ENCODE peak calls at places on chromosomes 2 and 18, in six cellular contexts. One of them, this sample, is unnamed.
A peak's percentile ranks its signal among the peaks of the same experiment; 100 is the strongest.

GRCh38 chr18:55790296-55790695 is 202.3 kb upstream of the TCF4 start:
- DNase-seq in AG10803: peak; percentile 89
- DNase-seq in fibroblast of pulmonary artery: peak; percentile 85
- DNase-seq in mucosa of descending colon: no peak
- DNase-seq in right lobe of liver: no peak
- DNase-seq in fibroblast of lung: peak; percentile 46
- DNase-seq in this sample: peak; percentile 88

GRCh38 chr18:33804258-33804657 is 226.2 kb downstream of the ASXL3 start:
- DNase-seq in AG10803: peak; percentile 31
- DNase-seq in right lobe of liver: no peak
- DNase-seq in mucosa of descending colon: no peak
- DNase-seq in fibroblast of lung: peak; percentile 76
- DNase-seq in fibroblast of pulmonary artery: peak; percentile 60
- DNase-seq in this sample: peak; percentile 65

GRCh38 chr2:29742641-29743040 is 178.7 kb downstream of the ALK start:
- DNase-seq in right lobe of liver: no peak
- DNase-seq in fibroblast of lung: no peak
- DNase-seq in AG10803: no peak
- DNase-seq in mucosa of descending colon: no peak
- DNase-seq in fibroblast of pulmonary artery: no peak
- DNase-seq in this sample: no peak

GRCh38 chr18:12092398-12093229 is 1.0 kb upstream of the ANKRD62 start:
- DNase-seq in fibroblast of pulmonary artery: no peak
- DNase-seq in right lobe of liver: peak; percentile 79
- DNase-seq in AG10803: no peak
- DNase-seq in fibroblast of lung: no peak
- DNase-seq in mucosa of descending colon: peak; percentile 76
- DNase-seq in this sample: no peak

GRCh38 chr2:54074636-54075341 is 40.6 kb upstream of the ACYP2 start:
- DNase-seq in right lobe of liver: no peak
- DNase-seq in AG10803: no peak
- DNase-seq in fibroblast of pulmonary artery: no peak
- DNase-seq in fibroblast of lung: no peak
- DNase-seq in mucosa of descending colon: no peak
- DNase-seq in this sample: peak; percentile 85

GRCh38 chr2:156436477-156437085 is 402 bp downstream of the GPD2 start:
- DNase-seq in fibroblast of pulmonary artery: peak; percentile 25
- DNase-seq in mucosa of descending colon: no peak
- DNase-seq in AG10803: no peak
- DNase-seq in fibroblast of lung: peak; percentile 37
- DNase-seq in right lobe of liver: no peak
- DNase-seq in this sample: peak; percentile 48

GRCh38 chr2:100643906-100644501 is 81.2 kb downstream of the PDCL3 start:
- DNase-seq in fibroblast of pulmonary artery: no peak
- DNase-seq in mucosa of descending colon: no peak
- DNase-seq in AG10803: no peak
- DNase-seq in fibroblast of lung: no peak
- DNase-seq in right lobe of liver: no peak
- DNase-seq in this sample: no peak

GRCh38 chr2:219182331-219183150 is 4.5 kb downstream of the RETREG2 start:
- DNase-seq in AG10803: no peak
- DNase-seq in fibroblast of pulmonary artery: no peak
- DNase-seq in fibroblast of lung: no peak
- DNase-seq in mucosa of descending colon: peak; percentile 62
- DNase-seq in right lobe of liver: no peak
- DNase-seq in this sample: no peak

GRCh38 chr2:85907671-85908157 is 18.9 kb upstream of the ST3GAL5 start:
- DNase-seq in fibroblast of lung: peak; percentile 18
- DNase-seq in mucosa of descending colon: no peak
- DNase-seq in right lobe of liver: no peak
- DNase-seq in AG10803: no peak
- DNase-seq in fibroblast of pulmonary artery: peak; percentile 66
- DNase-seq in this sample: no peak

GRCh38 chr2:227890495-227891079 is 19.2 kb downstream of the DAW1 start:
- DNase-seq in mucosa of descending colon: no peak
- DNase-seq in fibroblast of pulmonary artery: peak; percentile 82
- DNase-seq in AG10803: peak; percentile 58
- DNase-seq in right lobe of liver: no peak
- DNase-seq in fibroblast of lung: peak; percentile 74
- DNase-seq in this sample: peak; percentile 68
- TF ChIP-seq CTCF in mucosa of descending colon: peak; percentile 32
- TF ChIP-seq CTCF in fibroblast of pulmonary artery: peak; percentile 50
- TF ChIP-seq CTCF in AG10803: peak; percentile 64
- TF ChIP-seq CTCF in right lobe of liver: peak; percentile 68
- TF ChIP-seq CTCF in fibroblast of lung: peak; percentile 46
- TF ChIP-seq CTCF in this sample: peak; percentile 39

GRCh38 chr2:209579236-209579749 is 155.4 kb downstream of the MAP2 start:
- DNase-seq in fibroblast of lung: peak; percentile 34
- DNase-seq in AG10803: peak; percentile 20
- DNase-seq in fibroblast of pulmonary artery: peak; percentile 23
- DNase-seq in mucosa of descending colon: no peak
- DNase-seq in right lobe of liver: no peak
- DNase-seq in this sample: peak; percentile 44
- H3K4me3 ChIP-seq in fibroblast of lung: peak overlapping the region; percentile 71
- H3K4me3 ChIP-seq in AG10803: peak overlapping the region; percentile 51
- H3K4me3 ChIP-seq in fibroblast of pulmonary artery: peak overlapping the region; percentile 50
- H3K4me3 ChIP-seq in mucosa of descending colon: no peak overlapping the region
- H3K4me3 ChIP-seq in right lobe of liver: no peak overlapping the region
- H3K4me3 ChIP-seq in this sample: peak overlapping the region; percentile 32

GRCh38 chr2:31434911-31435310 is 20.4 kb upstream of the XDH start:
- DNase-seq in mucosa of descending colon: no peak
- DNase-seq in fibroblast of pulmonary artery: no peak
- DNase-seq in fibroblast of lung: no peak
- DNase-seq in right lobe of liver: no peak
- DNase-seq in AG10803: no peak
- DNase-seq in this sample: no peak
- TF ChIP-seq CTCF in mucosa of descending colon: no peak
- TF ChIP-seq CTCF in fibroblast of pulmonary artery: peak; percentile 28
- TF ChIP-seq CTCF in fibroblast of lung: peak; percentile 25
- TF ChIP-seq CTCF in right lobe of liver: peak; percentile 33
- TF ChIP-seq CTCF in AG10803: peak; percentile 47
- TF ChIP-seq CTCF in this sample: peak; percentile 37

DNA sequence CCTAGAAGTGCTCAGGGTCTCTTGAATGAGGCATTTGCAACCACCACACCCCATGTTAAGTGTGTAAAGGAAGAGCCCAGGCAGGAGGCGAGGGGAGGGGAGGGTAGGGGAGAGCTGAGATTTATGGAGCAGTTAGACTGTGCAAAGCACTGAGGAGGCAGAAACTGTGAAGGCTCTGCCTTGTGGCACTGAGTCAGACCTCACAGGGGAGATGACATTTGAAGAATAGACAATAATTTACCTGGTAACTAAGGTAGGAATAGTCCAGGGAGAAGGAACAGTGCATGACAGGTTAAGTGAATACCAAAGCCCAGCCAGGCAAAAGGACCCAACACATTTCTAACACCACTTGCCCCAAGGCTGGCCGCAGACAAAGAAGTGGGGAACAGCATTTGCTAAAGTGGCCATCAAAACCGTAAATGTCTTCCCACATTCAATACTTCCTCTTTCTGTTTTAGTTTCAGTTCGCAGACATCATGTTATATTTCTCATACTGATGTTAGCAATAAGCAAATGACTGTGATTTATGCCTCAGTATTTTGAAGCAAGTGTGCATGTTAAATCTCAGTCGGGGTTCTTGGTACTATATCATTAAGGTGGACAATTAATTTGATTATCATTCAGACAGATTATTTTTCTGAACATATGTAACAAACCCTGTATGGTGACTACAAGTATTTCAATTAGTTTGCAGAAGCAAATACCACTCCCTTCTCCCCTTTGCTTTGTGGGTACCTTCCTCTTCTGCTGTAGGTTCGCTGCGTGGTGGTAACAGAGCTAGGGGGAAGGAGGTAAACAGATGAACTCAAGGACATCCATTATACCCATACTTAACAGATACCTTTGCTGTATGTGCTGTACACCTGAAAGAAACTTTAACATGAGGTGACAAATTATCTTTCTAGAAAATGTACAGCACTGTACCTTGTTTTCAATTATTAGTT is 27.5 kb downstream of the CDH20 start:
- DNase-seq in fibroblast of pulmonary artery: no peak
- DNase-seq in fibroblast of lung: no peak
- DNase-seq in AG10803: no peak
- DNase-seq in mucosa of descending colon: no peak
- DNase-seq in right lobe of liver: no peak
- DNase-seq in this sample: no peak
- H3K4me3 ChIP-seq in fibroblast of pulmonary artery: no peak overlapping the region
- H3K4me3 ChIP-seq in fibroblast of lung: no peak overlapping the region
- H3K4me3 ChIP-seq in AG10803: no peak overlapping the region
- H3K4me3 ChIP-seq in mucosa of descending colon: no peak overlapping the region
- H3K4me3 ChIP-seq in right lobe of liver: no peak overlapping the region
- H3K4me3 ChIP-seq in this sample: no peak overlapping the region

GRCh38 chr18:35095983-35096676 is 54.9 kb downstream of the MAPRE2 start:
- DNase-seq in mucosa of descending colon: no peak
- DNase-seq in fibroblast of pulmonary artery: no peak
- DNase-seq in AG10803: no peak
- DNase-seq in fibroblast of lung: peak; percentile 18
- DNase-seq in right lobe of liver: no peak
- DNase-seq in this sample: peak; percentile 38
- TF ChIP-seq CTCF in mucosa of descending colon: no peak
- TF ChIP-seq CTCF in fibroblast of pulmonary artery: no peak
- TF ChIP-seq CTCF in AG10803: no peak
- TF ChIP-seq CTCF in fibroblast of lung: no peak
- TF ChIP-seq CTCF in right lobe of liver: no peak
- TF ChIP-seq CTCF in this sample: no peak

DNA sequence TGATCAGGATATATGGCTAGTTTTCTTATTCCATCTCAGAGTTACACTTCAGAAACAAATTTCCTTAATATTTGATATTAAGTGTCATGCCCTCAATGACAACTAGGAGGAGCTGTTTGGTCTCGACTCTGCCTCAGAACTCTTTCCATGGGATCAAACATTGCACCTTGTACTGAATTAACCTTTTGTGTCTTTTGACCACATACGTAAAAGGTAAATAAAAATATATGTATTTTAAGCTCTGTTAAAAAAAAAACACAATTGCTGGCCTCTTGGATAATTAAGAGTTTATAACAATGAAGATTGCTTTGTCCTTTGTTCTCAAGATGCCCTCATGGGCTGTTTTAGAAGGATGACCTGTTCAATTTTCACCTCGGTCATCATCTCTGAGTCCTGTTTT is 18.7 kb upstream of the FN1 start:
- DNase-seq in fibroblast of lung: peak; percentile 66
- DNase-seq in fibroblast of pulmonary artery: peak; percentile 74
- DNase-seq in AG10803: no peak
- DNase-seq in mucosa of descending colon: no peak
- DNase-seq in right lobe of liver: no peak
- DNase-seq in this sample: peak; percentile 66
- H3K4me3 ChIP-seq in fibroblast of lung: no peak overlapping the region
- H3K4me3 ChIP-seq in fibroblast of pulmonary artery: no peak overlapping the region
- H3K4me3 ChIP-seq in AG10803: no peak overlapping the region
- H3K4me3 ChIP-seq in mucosa of descending colon: no peak overlapping the region
- H3K4me3 ChIP-seq in right lobe of liver: no peak overlapping the region
- H3K4me3 ChIP-seq in this sample: no peak overlapping the region